ENCODE peak calls at places on chromosome 21, in six cellular contexts. One of them, this sample, is unnamed.

GRCh38 chr21:42239973-42240372 is 21.0 kb downstream of the ABCG1 start:
- DNase-seq in endothelial cell: no peak
- DNase-seq in T-cell: no peak
- DNase-seq in stimulated activated CD4-positive, alpha-beta T cell treated with anti-CD3 and anti-CD28 coated beads, Interleukin-4, amount 100 ng/mL, for 24 hours: no peak
- DNase-seq in NCI-H1694 treated with DMSO at 0.1 percent for 48 hours: no peak
- DNase-seq in CD4-positive, alpha-beta memory T cell: no peak
- DNase-seq in this sample: no peak

GRCh38 chr21:42417533-42417932 is 13.8 kb downstream of the UBASH3A start:
- DNase-seq in endothelial cell: no peak
- DNase-seq in T-cell: peak
- DNase-seq in stimulated activated CD4-positive, alpha-beta T cell treated with anti-CD3 and anti-CD28 coated beads, Interleukin-4, amount 100 ng/mL, for 24 hours: peak
- DNase-seq in NCI-H1694 treated with DMSO at 0.1 percent for 48 hours: no peak
- DNase-seq in CD4-positive, alpha-beta memory T cell: no peak
- DNase-seq in this sample: no peak

GRCh38 chr21:29726061-29726460 is 213.7 kb downstream of the GRIK1 start:
- DNase-seq in endothelial cell: no peak
- DNase-seq in T-cell: no peak
- DNase-seq in stimulated activated CD4-positive, alpha-beta T cell treated with anti-CD3 and anti-CD28 coated beads, Interleukin-4, amount 100 ng/mL, for 24 hours: no peak
- DNase-seq in NCI-H1694 treated with DMSO at 0.1 percent for 48 hours: no peak
- DNase-seq in CD4-positive, alpha-beta memory T cell: no peak
- DNase-seq in this sample: no peak

GRCh38 chr21:32423320-32423719 is 10.8 kb downstream of the EVA1C start:
- DNase-seq in endothelial cell: no peak
- DNase-seq in T-cell: no peak
- DNase-seq in stimulated activated CD4-positive, alpha-beta T cell treated with anti-CD3 and anti-CD28 coated beads, Interleukin-4, amount 100 ng/mL, for 24 hours: no peak
- DNase-seq in NCI-H1694 treated with DMSO at 0.1 percent for 48 hours: no peak
- DNase-seq in CD4-positive, alpha-beta memory T cell: no peak
- DNase-seq in this sample: no peak

GRCh38 chr21:42315296-42315891 is at the start of gene TFF3:
- DNase-seq in endothelial cell: no peak
- DNase-seq in T-cell: no peak
- DNase-seq in stimulated activated CD4-positive, alpha-beta T cell treated with anti-CD3 and anti-CD28 coated beads, Interleukin-4, amount 100 ng/mL, for 24 hours: no peak
- DNase-seq in NCI-H1694 treated with DMSO at 0.1 percent for 48 hours: peak
- DNase-seq in CD4-positive, alpha-beta memory T cell: no peak
- DNase-seq in this sample: no peak

GRCh38 chr21:45332415-45332814 is 44.7 kb upstream of the POFUT2 start:
- DNase-seq in endothelial cell: no peak
- DNase-seq in T-cell: no peak
- DNase-seq in stimulated activated CD4-positive, alpha-beta T cell treated with anti-CD3 and anti-CD28 coated beads, Interleukin-4, amount 100 ng/mL, for 24 hours: no peak
- DNase-seq in NCI-H1694 treated with DMSO at 0.1 percent for 48 hours: no peak
- DNase-seq in CD4-positive, alpha-beta memory T cell: no peak
- DNase-seq in this sample: no peak

GRCh38 chr21:29737188-29737587 is 202.6 kb downstream of the GRIK1 start:
- DNase-seq in endothelial cell: no peak
- DNase-seq in T-cell: no peak
- DNase-seq in stimulated activated CD4-positive, alpha-beta T cell treated with anti-CD3 and anti-CD28 coated beads, Interleukin-4, amount 100 ng/mL, for 24 hours: no peak
- DNase-seq in NCI-H1694 treated with DMSO at 0.1 percent for 48 hours: no peak
- DNase-seq in CD4-positive, alpha-beta memory T cell: no peak
- DNase-seq in this sample: no peak

GRCh38 chr21:35849131-35849530 is 211.2 kb downstream of the SETD4 start:
- DNase-seq in endothelial cell: no peak
- DNase-seq in T-cell: no peak
- DNase-seq in stimulated activated CD4-positive, alpha-beta T cell treated with anti-CD3 and anti-CD28 coated beads, Interleukin-4, amount 100 ng/mL, for 24 hours: no peak
- DNase-seq in NCI-H1694 treated with DMSO at 0.1 percent for 48 hours: no peak
- DNase-seq in CD4-positive, alpha-beta memory T cell: no peak
- DNase-seq in this sample: no peak

GRCh38 chr21:32734214-32734613 is 6.4 kb upstream of the SYNJ1 start:
- DNase-seq in endothelial cell: no peak
- DNase-seq in T-cell: no peak
- DNase-seq in stimulated activated CD4-positive, alpha-beta T cell treated with anti-CD3 and anti-CD28 coated beads, Interleukin-4, amount 100 ng/mL, for 24 hours: no peak
- DNase-seq in NCI-H1694 treated with DMSO at 0.1 percent for 48 hours: no peak
- DNase-seq in CD4-positive, alpha-beta memory T cell: no peak
- DNase-seq in this sample: no peak

GRCh38 chr21:44425307-44425894 is 29.9 kb upstream of the LRRC3 start:
- DNase-seq in endothelial cell: no peak
- DNase-seq in T-cell: no peak
- DNase-seq in stimulated activated CD4-positive, alpha-beta T cell treated with anti-CD3 and anti-CD28 coated beads, Interleukin-4, amount 100 ng/mL, for 24 hours: no peak
- DNase-seq in NCI-H1694 treated with DMSO at 0.1 percent for 48 hours: no peak
- DNase-seq in CD4-positive, alpha-beta memory T cell: no peak
- DNase-seq in this sample: peak

GRCh38 chr21:31180256-31181088 is 142.2 kb upstream of the KRTAP19-8 start:
- DNase-seq in endothelial cell: no peak
- DNase-seq in T-cell: no peak
- DNase-seq in stimulated activated CD4-positive, alpha-beta T cell treated with anti-CD3 and anti-CD28 coated beads, Interleukin-4, amount 100 ng/mL, for 24 hours: no peak
- DNase-seq in NCI-H1694 treated with DMSO at 0.1 percent for 48 hours: peak
- DNase-seq in CD4-positive, alpha-beta memory T cell: peak
- DNase-seq in this sample: peak

GRCh38 chr21:17858764-17859163 is 39.6 kb upstream of the C21orf91 start:
- DNase-seq in endothelial cell: no peak
- DNase-seq in T-cell: no peak
- DNase-seq in stimulated activated CD4-positive, alpha-beta T cell treated with anti-CD3 and anti-CD28 coated beads, Interleukin-4, amount 100 ng/mL, for 24 hours: no peak
- DNase-seq in NCI-H1694 treated with DMSO at 0.1 percent for 48 hours: no peak
- DNase-seq in CD4-positive, alpha-beta memory T cell: no peak
- DNase-seq in this sample: no peak

GRCh38 chr21:40846566-40847411 is at the start of gene DSCAM:
- DNase-seq in endothelial cell: peak
- DNase-seq in T-cell: no peak
- DNase-seq in stimulated activated CD4-positive, alpha-beta T cell treated with anti-CD3 and anti-CD28 coated beads, Interleukin-4, amount 100 ng/mL, for 24 hours: no peak
- DNase-seq in NCI-H1694 treated with DMSO at 0.1 percent for 48 hours: peak
- DNase-seq in CD4-positive, alpha-beta memory T cell: no peak
- DNase-seq in this sample: peak

GRCh38 chr21:46084709-46085108 is 13.2 kb upstream of the COL6A2 start:
- DNase-seq in endothelial cell: no peak
- DNase-seq in T-cell: no peak
- DNase-seq in stimulated activated CD4-positive, alpha-beta T cell treated with anti-CD3 and anti-CD28 coated beads, Interleukin-4, amount 100 ng/mL, for 24 hours: no peak
- DNase-seq in NCI-H1694 treated with DMSO at 0.1 percent for 48 hours: no peak
- DNase-seq in CD4-positive, alpha-beta memory T cell: no peak
- DNase-seq in this sample: no peak

GRCh38 chr21:46428987-46429710 is 29.5 kb upstream of the DIP2A start:
- DNase-seq in endothelial cell: no peak
- DNase-seq in T-cell: no peak
- DNase-seq in stimulated activated CD4-positive, alpha-beta T cell treated with anti-CD3 and anti-CD28 coated beads, Interleukin-4, amount 100 ng/mL, for 24 hours: no peak
- DNase-seq in NCI-H1694 treated with DMSO at 0.1 percent for 48 hours: no peak
- DNase-seq in CD4-positive, alpha-beta memory T cell: no peak
- DNase-seq in this sample: no peak

GRCh38 chr21:36428789-36429671 is 43.8 kb downstream of the CHAF1B start:
- DNase-seq in endothelial cell: no peak
- DNase-seq in T-cell: no peak
- DNase-seq in stimulated activated CD4-positive, alpha-beta T cell treated with anti-CD3 and anti-CD28 coated beads, Interleukin-4, amount 100 ng/mL, for 24 hours: no peak
- DNase-seq in NCI-H1694 treated with DMSO at 0.1 percent for 48 hours: no peak
- DNase-seq in CD4-positive, alpha-beta memory T cell: no peak
- DNase-seq in this sample: no peak

GRCh38 chr21:45323487-45324380 is 36.0 kb upstream of the POFUT2 start:
- DNase-seq in endothelial cell: no peak
- DNase-seq in T-cell: no peak
- DNase-seq in stimulated activated CD4-positive, alpha-beta T cell treated with anti-CD3 and anti-CD28 coated beads, Interleukin-4, amount 100 ng/mL, for 24 hours: no peak
- DNase-seq in NCI-H1694 treated with DMSO at 0.1 percent for 48 hours: no peak
- DNase-seq in CD4-positive, alpha-beta memory T cell: no peak
- DNase-seq in this sample: peak

GRCh38 chr21:43193651-43194302 is 25.0 kb downstream of the CRYAA start:
- DNase-seq in endothelial cell: no peak
- DNase-seq in T-cell: peak
- DNase-seq in stimulated activated CD4-positive, alpha-beta T cell treated with anti-CD3 and anti-CD28 coated beads, Interleukin-4, amount 100 ng/mL, for 24 hours: no peak
- DNase-seq in NCI-H1694 treated with DMSO at 0.1 percent for 48 hours: no peak
- DNase-seq in CD4-positive, alpha-beta memory T cell: no peak
- DNase-seq in this sample: no peak

GRCh38 chr21:43884861-43885370 is 19.9 kb downstream of the AGPAT3 start:
- DNase-seq in endothelial cell: no peak
- DNase-seq in T-cell: no peak
- DNase-seq in stimulated activated CD4-positive, alpha-beta T cell treated with anti-CD3 and anti-CD28 coated beads, Interleukin-4, amount 100 ng/mL, for 24 hours: no peak
- DNase-seq in NCI-H1694 treated with DMSO at 0.1 percent for 48 hours: peak
- DNase-seq in CD4-positive, alpha-beta memory T cell: no peak
- DNase-seq in this sample: no peak

GRCh38 chr21:34881894-34882371 is 167.2 kb downstream of the RUNX1 start:
- DNase-seq in endothelial cell: no peak
- DNase-seq in T-cell: no peak
- DNase-seq in stimulated activated CD4-positive, alpha-beta T cell treated with anti-CD3 and anti-CD28 coated beads, Interleukin-4, amount 100 ng/mL, for 24 hours: no peak
- DNase-seq in NCI-H1694 treated with DMSO at 0.1 percent for 48 hours: no peak
- DNase-seq in CD4-positive, alpha-beta memory T cell: no peak
- DNase-seq in this sample: no peak

GRCh38 chr21:29233611-29234540 is 64.8 kb upstream of the BACH1 start:
- DNase-seq in endothelial cell: no peak
- DNase-seq in T-cell: no peak
- DNase-seq in stimulated activated CD4-positive, alpha-beta T cell treated with anti-CD3 and anti-CD28 coated beads, Interleukin-4, amount 100 ng/mL, for 24 hours: peak
- DNase-seq in NCI-H1694 treated with DMSO at 0.1 percent for 48 hours: no peak
- DNase-seq in CD4-positive, alpha-beta memory T cell: no peak
- DNase-seq in this sample: no peak